ENCODE peak calls at places on chromosomes 12 and 14, in ten cellular contexts. U is fibroblast of lung; T is CD8-positive, alpha-beta memory T cell; Y is ovary; R is heart left ventricle; W is MM.1S; O is body of pancreas; X is mesenchymal stem cell; G is CD8-positive, alpha-beta T cell; Q is neural progenitor cell. L is an unnamed sample.

GRCh38 chr12:5166976-5167375 is 123.3 kb downstream of the KCNA5 start:
- DNase-seq in U (peak), T (no peak), Y (no peak), R (no peak), W (no peak), O (no peak), X (peak), G (no peak), Q (no peak), L (no peak)

GRCh38 chr12:51923506-51924365 is 16.4 kb downstream of the ACVRL1 start:
- DNase-seq in U (no peak), T (peak), Y (peak), R (peak), W (peak), O (peak), X (no peak), G (peak), Q (peak), L (no peak)

GRCh38 chr12:130494736-130495135 is 157.0 kb downstream of the PIWIL1 start:
- DNase-seq in U (no peak), T (no peak), Y (no peak), R (no peak), W (no peak), O (no peak), X (no peak), G (no peak), Q (no peak), L (no peak)

GRCh38 chr12:442235-442884 is 17.4 kb upstream of the B4GALNT3 start:
- DNase-seq in U (peak), T (peak), Y (no peak), R (no peak), W (peak), O (peak), X (peak), G (no peak), Q (peak), L (peak)

GRCh38 chr14:101547961-101548669 is 13.2 kb upstream of the DIO3 start:
- DNase-seq in U (no peak), T (no peak), Y (no peak), R (peak), W (no peak), O (no peak), X (no peak), G (no peak), Q (no peak), L (no peak)

GRCh38 chr12:72388322-72388721 is 116.2 kb downstream of the TRHDE start:
- DNase-seq in U (peak), T (no peak), Y (no peak), R (no peak), W (no peak), O (no peak), X (no peak), G (no peak), Q (no peak), L (no peak)

GRCh38 chr14:103630364-103631108 is 1.5 kb downstream of the KLC1 start:
- DNase-seq in U (peak), T (no peak), Y (no peak), R (no peak), W (no peak), O (no peak), X (peak), G (no peak), Q (no peak), L (no peak)

GRCh38 chr12:6540181-6540877 is 6.0 kb downstream of the GAPDH start:
- DNase-seq in U (peak), T (peak), Y (peak), R (peak), W (no peak), O (peak), X (peak), G (peak), Q (peak), L (peak)

GRCh38 chr14:54728700-54729527 is 162.0 kb downstream of the SAMD4A start:
- DNase-seq in U (no peak), T (no peak), Y (no peak), R (no peak), W (no peak), O (no peak), X (peak), G (no peak), Q (no peak), L (no peak)

GRCh38 chr14:49512147-49512551 is 74.0 kb downstream of the RPS29 start:
- DNase-seq in U (peak), T (no peak), Y (no peak), R (no peak), W (no peak), O (no peak), X (no peak), G (no peak), Q (no peak), L (no peak)
- H3K27ac ChIP-seq in U (no peak), T (no peak), Y (no peak), R (no peak), W (no peak), O (no peak), X (peak), G (no peak), Q (no peak), L (no peak)

GRCh38 chr12:127810026-127810425 is 456.9 kb upstream of the TMEM132C start:
- DNase-seq in U (peak), T (no peak), Y (no peak), R (no peak), W (no peak), O (peak), X (peak), G (no peak), Q (no peak), L (no peak)

GRCh38 chr12:127809236-127809635 is 457.7 kb upstream of the TMEM132C start:
- DNase-seq in U (peak), T (no peak), Y (no peak), R (no peak), W (no peak), O (peak), X (peak), G (no peak), Q (no peak), L (no peak)

GRCh38 chr12:127811988-127812387 is 455.0 kb upstream of the TMEM132C start:
- DNase-seq in U (peak), T (no peak), Y (no peak), R (no peak), W (no peak), O (peak), X (peak), G (no peak), Q (peak), L (no peak)

GRCh38 chr12:127819066-127819465 is 447.9 kb upstream of the TMEM132C start:
- DNase-seq in U (peak), T (no peak), Y (no peak), R (no peak), W (no peak), O (no peak), X (no peak), G (no peak), Q (no peak), L (no peak)

DNA sequence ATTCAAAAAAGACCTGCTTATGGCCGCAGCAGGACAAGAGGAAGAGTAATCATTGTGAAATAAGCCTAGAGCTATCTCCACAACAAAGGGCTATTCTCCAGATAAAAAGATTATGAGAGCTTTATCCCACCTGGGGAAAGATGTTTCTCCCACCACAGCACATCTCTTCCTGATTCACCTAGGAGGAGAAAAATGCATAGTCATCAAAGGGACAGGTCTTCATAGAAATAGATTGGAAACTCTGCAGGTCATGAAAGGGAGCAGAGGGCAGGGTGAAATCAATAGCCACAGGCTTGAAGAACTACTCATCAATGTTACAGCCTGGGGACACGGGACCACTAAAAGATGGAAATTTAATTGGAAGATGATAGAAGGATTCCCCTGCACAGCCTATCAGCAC is 453.8 kb upstream of the TMEM132C start:
- DNase-seq in U (no peak), T (no peak), Y (no peak), R (no peak), W (no peak), O (no peak), X (no peak), G (no peak), Q (no peak), L (no peak)
- H3K27ac ChIP-seq in U (no peak), T (no peak), Y (no peak), R (no peak), W (no peak), O (no peak), X (no peak), G (no peak), Q (no peak), L (no peak)

GRCh38 chr14:91291786-91292405 is 47.4 kb upstream of the GPR68 start:
- DNase-seq in U (no peak), T (no peak), Y (no peak), R (no peak), W (no peak), O (no peak), X (no peak), G (no peak), Q (no peak), L (no peak)
- H3K27ac ChIP-seq in U (no peak), T (no peak), Y (no peak), R (no peak), W (no peak), O (no peak), X (no peak), G (no peak), Q (no peak), L (no peak)

DNA sequence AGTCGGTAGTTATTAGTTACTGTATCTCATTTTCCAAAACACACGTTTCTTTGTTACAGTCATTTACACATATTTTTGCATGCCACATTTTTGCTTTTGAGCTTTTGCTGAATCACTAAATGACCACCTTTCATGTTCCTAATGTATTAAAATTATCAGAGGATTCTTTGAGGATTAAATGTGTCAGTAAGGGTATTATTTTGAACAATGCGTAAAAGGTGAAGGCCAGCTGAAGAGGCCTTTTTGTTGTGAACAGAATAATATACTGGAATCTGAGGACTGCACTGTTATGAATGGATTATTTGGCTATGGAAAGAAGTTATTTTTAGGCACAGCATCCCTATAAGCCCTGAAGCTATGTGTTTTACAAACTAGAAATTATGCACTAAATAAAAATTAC is 138.3 kb downstream of the SRGAP1 start:
- DNase-seq in U (no peak), T (no peak), Y (no peak), R (no peak), W (no peak), O (no peak), X (no peak), G (no peak), Q (no peak), L (no peak)
- H3K27ac ChIP-seq in U (no peak), T (no peak), Y (no peak), R (no peak), W (no peak), O (no peak), X (no peak), G (no peak), Q (no peak), L (no peak)

GRCh38 chr12:110372056-110372425 is 31.5 kb downstream of the ANAPC7 start:
- DNase-seq in U (no peak), T (no peak), Y (no peak), R (no peak), W (no peak), O (no peak), X (no peak), G (no peak), Q (no peak), L (no peak)
- H3K27ac ChIP-seq in U (no peak), T (no peak), Y (no peak), R (no peak), W (no peak), O (no peak), X (no peak), G (no peak), Q (no peak), L (no peak)

DNA sequence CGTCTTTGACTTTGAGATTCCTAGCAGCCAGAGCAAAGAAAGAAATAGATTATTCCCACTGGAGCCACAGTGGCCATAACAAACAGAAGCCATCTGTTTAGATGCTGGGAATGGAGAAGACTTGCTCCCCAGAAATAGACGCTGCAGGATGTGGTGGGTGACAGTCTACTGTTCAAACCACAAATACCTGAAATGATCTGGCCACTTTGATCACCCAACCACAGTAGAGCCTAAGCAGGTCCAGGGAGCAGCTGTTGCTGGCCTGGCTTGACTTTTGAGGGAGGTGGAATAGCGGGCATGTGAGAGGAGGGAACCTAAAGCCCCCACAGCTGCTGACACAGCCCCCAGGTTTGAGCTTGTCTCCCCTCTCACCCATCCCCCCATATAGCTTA is 38.6 kb downstream of the SH2B3 start:
- DNase-seq in U (peak), T (no peak), Y (no peak), R (no peak), W (peak), O (no peak), X (peak), G (no peak), Q (no peak), L (no peak)
- H3K27ac ChIP-seq in U (peak), T (peak), Y (no peak), R (peak), W (peak), O (peak), X (peak), G (peak), Q (peak), L (peak)